ENCODE peak calls at places on chromosomes 7 and 10, in four cellular contexts. V, Y, G and Z are unnamed samples.

GRCh38 chr7:67821116-67821515 is 824.5 kb downstream of the TYW1 start:
- DNase-seq in G (no peak), Y (no peak), V (no peak), Z (no peak)

GRCh38 chr10:130461631-130462030 is 325.4 kb downstream of the GLRX3 start:
- DNase-seq in Y (no peak), V (no peak), G (no peak), Z (no peak)

GRCh38 chr10:35573786-35574185 is 31.4 kb upstream of the GJD4 start:
- DNase-seq in Y (no peak), V (no peak), G (no peak), Z (no peak)

GRCh38 chr7:27180431-27181175 is 4.4 kb downstream of the HOXA11 start:
- DNase-seq in G (no peak), V (no peak), Y (no peak), Z (no peak)

GRCh38 chr10:110460111-110460809 is 37.4 kb upstream of the DUSP5 start:
- DNase-seq in Y (no peak), V (no peak), G (no peak), Z (no peak)

GRCh38 chr7:101857358-101857794 is 40.0 kb downstream of the CUX1 start:
- DNase-seq in V (no peak), Y (no peak), G (no peak), Z (peak; percentile 40)

GRCh38 chr10:103870503-103870902 is 15.1 kb upstream of the SH3PXD2A start:
- DNase-seq in G (no peak), Y (no peak), V (peak; percentile 28), Z (no peak)

GRCh38 chr7:19488056-19488455 is 220.8 kb downstream of the POLR1F start:
- DNase-seq in G (no peak), V (no peak), Y (no peak), Z (no peak)

GRCh38 chr7:11192506-11192905 is 218.8 kb downstream of the PHF14 start:
- DNase-seq in Y (no peak), V (no peak), G (no peak), Z (no peak)

GRCh38 chr10:48658889-48659269 is 25.8 kb upstream of the WDFY4 start:
- DNase-seq in G (no peak), Y (no peak), V (no peak), Z (no peak)

GRCh38 chr10:95513941-95514392 is 47.2 kb downstream of the SORBS1 start:
- DNase-seq in Y (peak; percentile 39), V (no peak), G (no peak), Z (no peak)

GRCh38 chr10:31421322-31421721 is 102.3 kb downstream of the ZEB1 start:
- DNase-seq in Y (no peak), V (no peak), G (no peak), Z (no peak)

GRCh38 chr10:13787015-13787421 is 200.3 kb downstream of the PRPF18 start:
- DNase-seq in V (no peak), G (no peak), Y (no peak), Z (peak; percentile 73)

GRCh38 chr7:38190010-38190409 is 12.0 kb downstream of the STARD3NL start:
- DNase-seq in G (no peak), Y (no peak), V (no peak), Z (no peak)

GRCh38 chr7:105387621-105388372 is 924 bp downstream of the SRPK2 start:
- DNase-seq in Y (peak; percentile 71), V (peak; percentile 59), G (peak; percentile 79), Z (no peak)

GRCh38 chr10:86345296-86346168 is 21.1 kb downstream of the GRID1 start:
- DNase-seq in G (no peak), Y (peak; percentile 55), V (peak; percentile 4), Z (no peak)

GRCh38 chr10:67775274-67775673 is 62.7 kb downstream of the DNAJC12 start:
- DNase-seq in V (no peak), Y (no peak), G (no peak), Z (no peak)

GRCh38 chr10:22086730-22087364 is 83.3 kb upstream of the DNAJC1 start:
- DNase-seq in V (peak; percentile 59), Y (peak; percentile 44), G (peak; percentile 31), Z (no peak)

GRCh38 chr7:157690833-157691382 is 354.1 kb downstream of the DNAJB6 start:
- DNase-seq in G (no peak), V (peak; percentile 47), Y (no peak), Z (no peak)

GRCh38 chr7:30249986-30250774 is 34.2 kb upstream of the ZNRF2 start:
- DNase-seq in Y (no peak), V (no peak), G (no peak), Z (no peak)

GRCh38 chr10:62638062-62638477 is 166.4 kb upstream of the ADO start:
- DNase-seq in G (no peak), Y (no peak), V (no peak), Z (peak; percentile 77)

GRCh38 chr7:50730459-50731400 is 52.0 kb downstream of the GRB10 start:
- DNase-seq in V (no peak), G (no peak), Y (no peak), Z (no peak)

GRCh38 chr10:35043796-35044344 is 46.3 kb downstream of the CUL2 start:
- DNase-seq in Y (no peak), G (peak; percentile 28), V (no peak), Z (no peak)

GRCh38 chr7:42046483-42046882 is 190.5 kb downstream of the GLI3 start:
- DNase-seq in V (no peak), G (no peak), Y (no peak), Z (no peak)

GRCh38 chr10:132733926-132734325 is 52.0 kb downstream of the NKX6-2 start:
- DNase-seq in G (no peak), V (no peak), Y (no peak), Z (no peak)

GRCh38 chr10:43315535-43316245 is 48.8 kb upstream of the RASGEF1A start:
- DNase-seq in V (no peak), G (peak; percentile 16), Y (no peak), Z (no peak)

GRCh38 chr7:46173526-46174191 is 252.6 kb upstream of the IGFBP3 start:
- DNase-seq in Y (no peak), V (no peak), G (no peak), Z (no peak)

GRCh38 chr7:40470111-40470736 is 335.4 kb downstream of the SUGCT start:
- DNase-seq in G (no peak), V (no peak), Y (no peak), Z (no peak)

GRCh38 chr7:123319911-123320310 is 120.1 kb upstream of the SLC13A1 start:
- DNase-seq in V (no peak), Y (no peak), G (no peak), Z (no peak)

GRCh38 chr7:14184292-14184864 is 194.9 kb upstream of the ETV1 start:
- DNase-seq in V (no peak), Y (no peak), G (no peak), Z (no peak)

GRCh38 chr7:140219672-140220520 is 43.1 kb upstream of the KDM7A start:
- DNase-seq in V (no peak), Y (no peak), G (no peak), Z (no peak)

GRCh38 chr7:131369354-131369753 is 41.7 kb downstream of the MKLN1 start:
- DNase-seq in V (no peak), G (peak; percentile 19), Y (no peak), Z (no peak)

GRCh38 chr10:6704891-6705290 is 124.8 kb upstream of the PRKCQ start:
- DNase-seq in V (no peak), G (no peak), Y (no peak), Z (no peak)

GRCh38 chr10:111516144-111516543 is 439.3 kb downstream of the ADRA2A start:
- DNase-seq in G (no peak), V (no peak), Y (no peak), Z (no peak)

GRCh38 chr10:111515264-111515663 is 438.4 kb downstream of the ADRA2A start:
- DNase-seq in Y (no peak), G (no peak), V (no peak), Z (no peak)

GRCh38 chr10:111506266-111507034 is 429.6 kb downstream of the ADRA2A start:
- DNase-seq in G (no peak), Y (no peak), V (no peak), Z (no peak)

GRCh38 chr10:111515706-111516105 is 438.9 kb downstream of the ADRA2A start:
- DNase-seq in G (no peak), V (no peak), Y (no peak), Z (no peak)

GRCh38 chr10:111511751-111512150 is 434.9 kb downstream of the ADRA2A start:
- DNase-seq in V (no peak), G (no peak), Y (no peak), Z (no peak)
- TF ChIP-seq ESRRA in V (no peak), G (no peak), Y (no peak), Z (no peak)

GRCh38 chr7:152025937-152026890 is 740 bp downstream of the GALNT11 start:
- DNase-seq in V (no peak), Y (no peak), G (no peak), Z (no peak)
- TF ChIP-seq ESRRA in V (no peak), Y (no peak), G (no peak), Z (no peak)

GRCh38 chr10:83165164-83165563 is 974.1 kb upstream of the GHITM start:
- DNase-seq in V (no peak), Y (no peak), G (no peak), Z (no peak)

GRCh38 chr10:83167081-83167480 is 972.2 kb upstream of the GHITM start:
- DNase-seq in G (no peak), Y (no peak), V (no peak), Z (no peak)

GRCh38 chr10:83164134-83164533 is 975.2 kb upstream of the GHITM start:
- DNase-seq in Y (no peak), G (no peak), V (no peak), Z (no peak)

GRCh38 chr10:83166344-83166743 is 973.0 kb upstream of the GHITM start:
- DNase-seq in G (no peak), V (peak; percentile 64), Y (no peak), Z (no peak)
- TF ChIP-seq ESRRA in G (no peak), V (no peak), Y (no peak), Z (no peak)

GRCh38 chr7:15862016-15862780 is 175.7 kb upstream of the MEOX2 start:
- DNase-seq in Y (no peak), V (no peak), G (no peak), Z (no peak)
- TF ChIP-seq ESRRA in Y (no peak), V (no peak), G (no peak), Z (no peak)

DNA sequence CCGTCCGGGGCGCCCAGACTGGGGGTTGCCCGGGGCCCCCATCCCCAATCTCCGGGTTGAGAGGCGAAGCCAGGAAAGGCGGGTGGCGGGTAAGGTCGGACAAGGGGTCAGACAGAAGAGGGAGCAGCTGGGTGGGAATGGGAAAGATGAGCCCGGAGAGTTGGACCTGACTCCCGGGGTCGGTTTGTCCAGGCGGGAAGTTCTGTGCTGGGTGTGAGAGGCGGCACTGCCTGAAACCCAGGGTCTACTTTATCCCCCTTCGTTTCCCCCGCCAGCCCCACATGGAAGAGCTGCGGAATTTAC is 675 bp downstream of the SLC4A2 start:
- DNase-seq in V (peak; percentile 36), Y (peak; percentile 48), G (no peak), Z (no peak)
- TF ChIP-seq ESRRA in V (no peak), Y (no peak), G (no peak), Z (no peak)